ENCODE peak calls at places on chromosome 5, in four cellular contexts. Y, G, K and V are unnamed samples.

GRCh38 chr5:169909945-169910344 is 70.3 kb downstream of the INSYN2B start:
- DNase-seq in Y (no peak), G (no peak), K (no peak), V (no peak)

GRCh38 chr5:30401479-30402058 is 791.9 kb upstream of the CDH6 start:
- DNase-seq in G (no peak), K (peak; percentile 15), Y (peak; percentile 4), V (no peak)

GRCh38 chr5:181027452-181028031 is 12.5 kb upstream of the BTNL9 start:
- DNase-seq in K (no peak), G (no peak), Y (no peak), V (no peak)

GRCh38 chr5:120298981-120299380 is 165.1 kb upstream of the PRR16 start:
- DNase-seq in G (no peak), K (no peak), Y (no peak), V (no peak)

GRCh38 chr5:80184235-80185023 is 71.4 kb downstream of the SERINC5 start:
- DNase-seq in Y (no peak), K (no peak), G (no peak), V (no peak)

GRCh38 chr5:6557807-6558575 is 74.9 kb downstream of the NSUN2 start:
- DNase-seq in K (no peak), G (no peak), Y (no peak), V (no peak)

GRCh38 chr5:104913840-104914239 is 1351.3 kb upstream of the NUDT12 start:
- DNase-seq in G (no peak), K (no peak), Y (no peak), V (no peak)

GRCh38 chr5:97629281-97629680 is 446.2 kb upstream of the RIOK2 start:
- DNase-seq in G (peak; percentile 67), Y (peak; percentile 69), K (peak; percentile 96), V (no peak)

GRCh38 chr5:6505779-6506557 is 57.3 kb downstream of the UBE2QL1 start:
- DNase-seq in Y (no peak), G (no peak), K (no peak), V (no peak)

GRCh38 chr5:126519637-126520592 is 75.1 kb downstream of the ALDH7A1 start:
- DNase-seq in Y (peak; percentile 37), K (peak; percentile 56), G (no peak), V (no peak)

GRCh38 chr5:106418196-106418595 is 1252.5 kb downstream of the EFNA5 start:
- DNase-seq in G (no peak), K (no peak), Y (no peak), V (no peak)

GRCh38 chr5:95872333-95873268 is 50.1 kb upstream of the GLRX start:
- DNase-seq in G (no peak), Y (no peak), K (no peak), V (no peak)

GRCh38 chr5:33867236-33867635 is 24.6 kb downstream of the ADAMTS12 start:
- DNase-seq in G (no peak), Y (no peak), K (no peak), V (no peak)

GRCh38 chr5:138611295-138612220 is 36.4 kb upstream of the HSPA9 start:
- DNase-seq in G (no peak), Y (no peak), K (peak; percentile 67), V (no peak)

GRCh38 chr5:176744584-176744965 is 65.8 kb upstream of the UNC5A start:
- DNase-seq in Y (no peak), K (no peak), G (no peak), V (no peak)

GRCh38 chr5:73264626-73265025 is 91.6 kb downstream of the TMEM174 start:
- DNase-seq in Y (no peak), K (no peak), G (no peak), V (no peak)

GRCh38 chr5:73268826-73269225 is 95.8 kb downstream of the TMEM174 start:
- DNase-seq in G (no peak), Y (peak; percentile 51), K (no peak), V (peak; percentile 26)

GRCh38 chr5:73266309-73266708 is 93.3 kb downstream of the TMEM174 start:
- DNase-seq in Y (no peak), K (no peak), G (no peak), V (no peak)

GRCh38 chr5:73265641-73266040 is 92.6 kb downstream of the TMEM174 start:
- DNase-seq in Y (no peak), K (no peak), G (no peak), V (no peak)

DNA sequence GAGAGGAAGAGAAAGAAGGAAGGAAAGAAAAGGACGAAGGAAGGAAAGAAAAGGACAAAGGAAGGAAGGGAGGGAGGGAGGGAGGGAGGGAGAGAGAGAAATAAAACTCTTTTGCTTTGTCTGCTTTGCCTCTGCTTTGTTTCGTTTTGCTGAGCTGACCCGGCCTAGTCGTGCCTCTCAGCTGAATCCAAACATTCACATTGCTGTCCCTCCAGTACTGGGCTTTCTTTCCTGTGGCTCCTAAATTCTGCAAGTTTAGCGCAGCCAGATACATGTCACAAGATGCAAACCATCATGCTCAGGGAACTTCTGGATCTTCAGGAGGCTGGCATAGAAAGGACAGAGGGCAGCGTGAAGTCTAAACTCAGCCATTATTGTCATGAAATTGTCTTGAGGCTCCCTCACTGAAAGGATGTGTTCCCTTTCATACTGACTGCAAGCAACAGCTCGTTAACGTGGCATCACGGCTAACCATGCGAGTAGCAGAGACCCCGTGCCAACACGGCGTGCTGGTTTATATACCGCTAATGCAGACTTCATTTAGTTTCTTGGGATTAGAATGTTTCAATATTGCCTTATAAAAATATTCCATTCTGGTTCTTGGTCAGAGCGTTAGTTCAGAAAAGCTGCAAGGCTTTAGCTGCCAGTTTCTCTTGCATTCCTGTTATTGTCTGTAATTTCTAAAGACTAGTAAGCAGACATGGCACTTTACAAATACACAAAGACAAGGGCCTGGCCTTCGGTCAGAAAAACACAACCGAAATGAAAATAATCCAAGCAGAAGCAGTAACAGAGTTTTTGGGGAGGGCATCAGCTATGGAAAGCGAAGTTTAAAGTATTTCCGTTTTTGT is 94.2 kb downstream of the TMEM174 start:
- DNase-seq in Y (no peak), G (no peak), K (no peak), V (no peak)
- H3K27ac ChIP-seq in Y (no peak overlapping the region), G (no peak overlapping the region), K (no peak overlapping the region), V (no peak overlapping the region)

GRCh38 chr5:142473038-142473437 is 148.2 kb upstream of the SPRY4 start:
- DNase-seq in K (no peak), G (no peak), Y (no peak), V (no peak)
- H3K27ac ChIP-seq in K (no peak overlapping the region), G (no peak overlapping the region), Y (peak overlapping the region; percentile 69), V (peak overlapping the region; percentile 99)

GRCh38 chr5:150660108-150660831 is 781 bp upstream of the MYOZ3 start:
- DNase-seq in Y (no peak), G (no peak), K (no peak), V (no peak)

GRCh38 chr5:150659360-150660107 is 1.5 kb upstream of the MYOZ3 start:
- DNase-seq in G (no peak), K (no peak), Y (no peak), V (no peak)

GRCh38 chr5:150656191-150657132 is 4.6 kb upstream of the MYOZ3 start:
- DNase-seq in Y (no peak), K (peak; percentile 73), G (peak; percentile 78), V (no peak)

GRCh38 chr5:150658699-150659265 is 2.3 kb upstream of the MYOZ3 start:
- DNase-seq in G (no peak), K (no peak), Y (no peak), V (no peak)

GRCh38 chr5:150658121-150658520 is 2.9 kb upstream of the MYOZ3 start:
- DNase-seq in Y (no peak), G (no peak), K (no peak), V (no peak)
- H3K27ac ChIP-seq in Y (no peak overlapping the region), G (peak overlapping the region; percentile 75), K (peak overlapping the region; percentile 52), V (no peak overlapping the region)

DNA sequence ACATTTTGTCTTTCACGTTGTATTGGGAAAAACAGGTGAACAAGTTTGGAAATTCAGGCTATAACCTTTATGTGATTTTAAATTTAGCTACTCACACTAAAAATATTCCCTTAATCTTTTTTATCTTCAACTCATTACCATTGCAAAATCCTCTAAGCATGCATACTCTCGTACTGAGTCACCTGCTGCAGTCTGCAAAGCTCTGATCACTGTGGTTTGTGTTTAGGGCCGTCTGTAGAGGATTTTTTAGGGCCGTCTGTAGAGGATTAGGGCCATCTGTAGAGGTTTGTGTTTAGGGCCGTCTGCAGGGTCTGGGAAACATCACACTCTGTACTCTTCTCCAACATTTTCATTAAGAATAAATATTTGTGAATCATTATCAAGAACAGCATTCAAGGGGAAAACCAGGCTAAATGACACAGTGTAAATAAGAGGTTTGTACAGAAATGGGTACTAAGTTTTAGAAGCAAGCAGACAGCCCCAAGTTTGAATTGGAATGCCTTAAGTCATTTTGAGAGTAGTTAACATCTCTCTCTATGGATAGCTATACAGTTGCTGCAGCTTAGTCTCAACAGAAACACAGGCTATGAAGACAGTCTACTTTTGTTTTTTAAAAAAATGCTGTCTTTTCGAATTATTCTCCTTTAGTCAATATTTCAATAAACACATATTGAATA is 155.0 kb upstream of the TSLP start:
- DNase-seq in K (peak; percentile 92), G (no peak), Y (peak; percentile 77), V (peak; percentile 48)
- H3K27ac ChIP-seq in K (peak overlapping the region; percentile 53), G (peak overlapping the region; percentile 57), Y (no peak overlapping the region), V (no peak overlapping the region)

DNA sequence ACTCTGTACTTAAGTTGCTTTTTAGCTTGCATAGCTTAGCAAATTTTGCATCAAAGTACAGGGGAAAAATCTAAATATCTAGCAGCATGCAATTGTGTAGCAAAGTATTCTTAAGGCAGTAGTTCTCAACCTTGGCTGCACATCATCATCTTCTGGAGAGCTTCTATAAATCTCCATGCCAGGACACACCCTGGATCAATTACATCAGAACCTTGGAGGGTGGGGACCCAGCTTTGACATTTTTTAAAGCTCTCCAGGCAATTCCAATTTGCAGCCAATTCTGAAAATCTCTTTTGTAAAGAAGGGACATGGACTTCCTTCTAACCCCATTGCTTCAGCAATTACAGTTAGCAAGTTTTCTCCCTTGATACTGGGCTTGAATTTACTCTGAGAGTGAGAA is 187.6 kb downstream of the SNCAIP start:
- DNase-seq in Y (no peak), K (no peak), G (no peak), V (no peak)
- H3K27ac ChIP-seq in Y (no peak overlapping the region), K (no peak overlapping the region), G (no peak overlapping the region), V (no peak overlapping the region)